ENCODE peak calls at places on chromosome 6, in four cellular contexts. G, K, F and B are unnamed samples.
A peak's percentile ranks its signal among the peaks of the same experiment; 100 is the strongest.

GRCh38 chr6:56794421-56794820 is 151.7 kb upstream of the DST start:
- DNase-seq in F (no peak), G (no peak), K (no peak), B (no peak)

GRCh38 chr6:52049252-52050050 is 38.0 kb downstream of the PKHD1 start:
- DNase-seq in K (peak; percentile 33), G (peak; percentile 32), F (peak; percentile 38), B (peak; percentile 28)

GRCh38 chr6:50850223-50850751 is 31.6 kb downstream of the TFAP2B start:
- DNase-seq in G (no peak), F (no peak), K (no peak), B (no peak)

GRCh38 chr6:31272431-31272830 is 539 bp upstream of the HLA-C start:
- DNase-seq in F (no peak), G (no peak), K (no peak), B (no peak)

GRCh38 chr6:30061766-30062458 is 847 bp downstream of the POLR1H start:
- DNase-seq in G (no peak), K (no peak), F (no peak), B (no peak)

GRCh38 chr6:44539701-44540100 is 152.2 kb downstream of the CDC5L start:
- DNase-seq in G (no peak), F (no peak), K (no peak), B (no peak)

GRCh38 chr6:134534708-134535149 is 216.8 kb upstream of the SGK1 start:
- DNase-seq in K (no peak), G (no peak), F (no peak), B (no peak)

GRCh38 chr6:154737424-154737823 is 4.2 kb downstream of the SCAF8 start:
- DNase-seq in K (no peak), G (no peak), F (no peak), B (no peak)

GRCh38 chr6:3777695-3778461 is 26.4 kb upstream of the PXDC1 start:
- DNase-seq in K (no peak), G (no peak), F (no peak), B (no peak)

GRCh38 chr6:130326496-130326895 is 39.3 kb upstream of the TMEM200A start:
- DNase-seq in G (no peak), K (no peak), F (no peak), B (no peak)

GRCh38 chr6:100175814-100176275 is 181.8 kb upstream of the MCHR2 start:
- DNase-seq in G (no peak), K (peak; percentile 16), F (no peak), B (no peak)

GRCh38 chr6:31070711-31071197 is 41.6 kb downstream of the C6orf15 start:
- DNase-seq in G (peak; percentile 56), F (no peak), K (peak; percentile 52), B (no peak)

GRCh38 chr6:96942676-96943075 is 18.1 kb downstream of the KLHL32 start:
- DNase-seq in K (no peak), G (no peak), F (no peak), B (no peak)

GRCh38 chr6:110355727-110356126 is 2.4 kb downstream of the METTL24 start:
- DNase-seq in K (no peak), F (no peak), G (no peak), B (no peak)

GRCh38 chr6:115932481-115932880 is 128.2 kb downstream of the FRK start:
- DNase-seq in F (no peak), G (peak; percentile 13), K (no peak), B (no peak)

GRCh38 chr6:168666170-168666569 is 225.2 kb downstream of the SMOC2 start:
- DNase-seq in F (no peak), K (no peak), G (no peak), B (no peak)

GRCh38 chr6:6007311-6008113 is 787 bp upstream of the NRN1 start:
- DNase-seq in F (no peak), G (no peak), K (no peak), B (no peak)
- TF ChIP-seq SIN3A in F (no peak), G (no peak), K (no peak), B (no peak)

GRCh38 chr6:129203190-129203900 is 320.4 kb downstream of the LAMA2 start:
- DNase-seq in G (no peak), F (no peak), K (no peak), B (no peak)
- TF ChIP-seq TCF7L2 in G (no peak), F (no peak), K (no peak), B (no peak)

GRCh38 chr6:42049116-42049809 is 1.1 kb upstream of the TAF8 start:
- DNase-seq in F (no peak), K (no peak), G (no peak), B (no peak)
- H3K4me1 ChIP-seq in F (peaks cover 48% of the 10 kb centered on the region), K (peaks cover 62% of the 10 kb centered on the region), G (peaks cover 40% of the 10 kb centered on the region), B (peaks cover 28% of the 10 kb centered on the region)

GRCh38 chr6:46367365-46367764 is 123.9 kb downstream of the RCAN2 start:
- DNase-seq in F (no peak), G (no peak), K (no peak), B (no peak)
- TF ChIP-seq SIN3A in F (no peak), G (no peak), K (no peak), B (no peak)

DNA sequence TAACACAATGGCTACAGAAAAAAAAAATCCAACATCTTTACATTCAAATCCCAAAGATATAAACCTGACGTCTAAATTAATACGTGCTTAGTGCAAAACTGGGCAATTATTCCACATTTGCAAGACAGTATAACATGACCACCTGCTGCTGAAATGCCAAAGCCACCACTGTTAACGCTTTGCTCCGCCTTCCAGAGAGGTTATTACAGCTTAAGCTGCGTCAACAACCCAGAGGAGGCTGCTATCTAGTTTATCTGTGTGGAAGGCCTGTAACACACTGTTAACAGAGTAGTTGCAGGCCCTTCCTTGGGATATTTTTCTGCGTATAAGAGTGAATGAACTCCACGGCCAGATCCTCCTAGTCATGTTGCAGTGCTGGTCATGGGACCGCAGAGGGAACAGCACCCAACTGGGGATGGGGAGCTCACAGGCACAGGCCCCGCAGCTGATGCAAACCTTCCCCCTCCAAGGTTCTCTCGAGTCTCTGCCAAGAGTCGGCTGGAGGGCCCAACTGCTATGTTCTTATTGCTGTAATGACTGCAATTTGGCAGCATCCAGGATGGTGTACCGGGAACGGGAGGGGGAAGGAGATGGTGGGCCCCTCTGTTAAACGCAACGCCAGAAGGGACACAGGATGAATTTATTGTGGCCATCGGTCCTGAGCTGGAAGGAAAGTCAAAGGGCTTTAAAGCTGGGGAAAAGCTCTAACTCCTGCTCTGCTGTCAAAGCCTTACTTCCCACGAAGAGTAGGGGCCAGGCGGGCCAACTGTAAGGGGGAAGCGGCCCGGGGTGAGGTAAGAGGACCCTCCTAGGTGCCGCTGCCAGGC is 971 bp upstream of the NCOA7 start:
- DNase-seq in F (peak; percentile 39), G (no peak), K (peak; percentile 54), B (peak; percentile 53)
- TF ChIP-seq TCF7L2 in F (no peak), G (no peak), K (no peak), B (no peak)

GRCh38 chr6:15658345-15658744 is 4.5 kb downstream of the DTNBP1 start:
- DNase-seq in F (no peak), K (no peak), G (no peak), B (no peak)
- H3K4me1 ChIP-seq in F (peaks cover 17% of the 10 kb centered on the region), K (peaks cover 14% of the 10 kb centered on the region), G (peaks cover 3% of the 10 kb centered on the region), B (peaks cover 6% of the 10 kb centered on the region)

DNA sequence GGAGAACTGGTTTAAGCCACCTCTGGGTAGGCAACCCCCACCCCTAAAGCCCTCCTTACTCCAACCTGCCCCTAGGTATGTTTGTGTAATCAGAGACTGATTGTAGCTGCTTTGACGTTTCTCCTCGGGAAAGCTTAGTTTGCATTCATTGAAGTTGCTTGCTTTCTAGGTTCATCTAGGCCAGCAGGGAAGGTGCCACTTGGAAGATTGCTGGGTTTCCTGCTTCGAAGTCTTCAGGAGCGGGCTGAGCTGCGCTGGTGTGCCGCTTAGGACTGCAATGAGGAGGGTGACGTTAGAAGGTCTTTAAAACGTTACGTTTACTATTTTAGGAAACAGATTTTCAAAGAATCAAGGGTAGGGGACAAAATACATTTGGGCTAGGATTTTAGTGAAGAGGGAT is 92.8 kb upstream of the PRDM1 start:
- DNase-seq in F (no peak), K (no peak), G (no peak), B (no peak)
- TF ChIP-seq SIN3A in F (no peak), K (no peak), G (no peak), B (no peak)

GRCh38 chr6:149012040-149012545 is 265.3 kb downstream of the UST start:
- DNase-seq in G (peak; percentile 65), K (no peak), F (no peak), B (no peak)
- TF ChIP-seq TCF7L2 in G (peak; percentile 10), K (no peak), F (no peak), B (no peak)

GRCh38 chr6:158853872-158854213 is 34.7 kb upstream of the EZR start:
- DNase-seq in K (no peak), G (no peak), F (no peak), B (no peak)

GRCh38 chr6:158853072-158853871 is 34.1 kb upstream of the EZR start:
- DNase-seq in F (peak; percentile 96), G (peak; percentile 97), K (peak; percentile 89), B (peak; percentile 88)

GRCh38 chr6:158852312-158853071 is 33.3 kb upstream of the EZR start:
- DNase-seq in G (no peak), F (no peak), K (no peak), B (no peak)

GRCh38 chr6:158854214-158855101 is 35.3 kb upstream of the EZR start:
- DNase-seq in F (peak; percentile 60), G (no peak), K (peak; percentile 35), B (no peak)

GRCh38 chr6:158856261-158856660 is 37.1 kb upstream of the EZR start:
- DNase-seq in F (no peak), K (no peak), G (no peak), B (no peak)
- H3K4me1 ChIP-seq in F (peaks cover 43% of the 10 kb centered on the region), K (peaks cover 28% of the 10 kb centered on the region), G (peaks cover 61% of the 10 kb centered on the region), B (peaks cover 44% of the 10 kb centered on the region)

GRCh38 chr6:19413323-19413722 is 423.8 kb upstream of the ID4 start:
- DNase-seq in F (no peak), G (peak; percentile 40), K (no peak), B (no peak)

GRCh38 chr6:19410477-19410876 is 426.7 kb upstream of the ID4 start:
- DNase-seq in G (no peak), K (no peak), F (no peak), B (peak; percentile 33)

DNA sequence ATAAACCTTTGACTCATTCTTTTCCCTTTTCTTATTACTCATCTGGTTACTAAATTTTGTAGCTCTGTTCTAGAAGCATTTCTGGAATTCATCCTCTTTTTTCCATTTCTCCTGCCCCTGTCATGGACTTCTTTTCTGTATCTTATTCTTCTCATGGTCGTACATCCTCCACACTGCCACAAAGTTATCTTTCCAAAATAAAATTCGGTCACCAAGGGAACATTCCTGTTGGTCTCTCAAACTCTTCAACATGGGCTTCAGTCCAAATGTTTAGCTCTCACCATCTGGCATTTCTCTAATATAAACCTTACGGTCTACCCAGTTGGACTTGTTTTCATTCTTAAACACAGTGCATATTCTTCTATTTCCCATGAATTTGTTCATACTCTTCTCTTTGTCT is 428.8 kb upstream of the ID4 start:
- DNase-seq in F (no peak), K (no peak), G (no peak), B (no peak)
- TF ChIP-seq SIN3A in F (no peak), K (no peak), G (no peak), B (no peak)